ENCODE peak calls at places on chromosomes 16 and 17, in seven cellular contexts. One of them, this sample, is unnamed.

GRCh38 chr17:42522798-42523278 is 13.2 kb upstream of the NAGLU start:
- DNase-seq in prostate gland: no peak
- DNase-seq in HL-60: no peak
- DNase-seq in upper lobe of left lung: no peak
- DNase-seq in GM12891: no peak
- DNase-seq in vagina: no peak
- DNase-seq in stomach: no peak
- DNase-seq in this sample: no peak

GRCh38 chr17:46179375-46179999 is 13.7 kb downstream of the KANSL1 start:
- DNase-seq in prostate gland: no peak
- DNase-seq in HL-60: peak
- DNase-seq in upper lobe of left lung: no peak
- DNase-seq in GM12891: peak
- DNase-seq in vagina: no peak
- DNase-seq in stomach: no peak
- DNase-seq in this sample: no peak

GRCh38 chr17:79981090-79981489 is 54.6 kb downstream of the TBC1D16 start:
- DNase-seq in prostate gland: no peak
- DNase-seq in HL-60: no peak
- DNase-seq in upper lobe of left lung: no peak
- DNase-seq in GM12891: no peak
- DNase-seq in vagina: no peak
- DNase-seq in stomach: no peak
- DNase-seq in this sample: no peak

GRCh38 chr17:48646183-48647102 is 20.3 kb upstream of the HOXB9 start:
- DNase-seq in prostate gland: no peak
- DNase-seq in HL-60: no peak
- DNase-seq in upper lobe of left lung: peak
- DNase-seq in GM12891: no peak
- DNase-seq in vagina: no peak
- DNase-seq in stomach: no peak
- DNase-seq in this sample: peak

GRCh38 chr16:87954361-87954760 is 3.1 kb downstream of the BANP start:
- DNase-seq in prostate gland: no peak
- DNase-seq in HL-60: no peak
- DNase-seq in upper lobe of left lung: no peak
- DNase-seq in GM12891: no peak
- DNase-seq in vagina: no peak
- DNase-seq in stomach: peak
- DNase-seq in this sample: no peak

GRCh38 chr16:86070971-86071370 is 172.0 kb downstream of the IRF8 start:
- DNase-seq in prostate gland: no peak
- DNase-seq in HL-60: no peak
- DNase-seq in upper lobe of left lung: no peak
- DNase-seq in GM12891: no peak
- DNase-seq in vagina: no peak
- DNase-seq in stomach: no peak
- DNase-seq in this sample: no peak

GRCh38 chr16:89615596-89616090 is 2.2 kb downstream of the DPEP1 start:
- DNase-seq in prostate gland: no peak
- DNase-seq in HL-60: no peak
- DNase-seq in upper lobe of left lung: no peak
- DNase-seq in GM12891: peak
- DNase-seq in vagina: no peak
- DNase-seq in stomach: peak
- DNase-seq in this sample: no peak

GRCh38 chr16:14003119-14003570 is 68.0 kb upstream of the MRTFB start:
- DNase-seq in prostate gland: peak
- DNase-seq in HL-60: peak
- DNase-seq in upper lobe of left lung: no peak
- DNase-seq in GM12891: no peak
- DNase-seq in vagina: no peak
- DNase-seq in stomach: no peak
- DNase-seq in this sample: no peak

GRCh38 chr17:14113137-14113536 is 43.8 kb downstream of the COX10 start:
- DNase-seq in prostate gland: no peak
- DNase-seq in HL-60: no peak
- DNase-seq in upper lobe of left lung: no peak
- DNase-seq in GM12891: no peak
- DNase-seq in vagina: no peak
- DNase-seq in stomach: no peak
- DNase-seq in this sample: no peak

GRCh38 chr16:8887952-8888560 is 5.9 kb downstream of the LITAFD start:
- DNase-seq in prostate gland: peak
- DNase-seq in HL-60: no peak
- DNase-seq in upper lobe of left lung: no peak
- DNase-seq in GM12891: no peak
- DNase-seq in vagina: no peak
- DNase-seq in stomach: peak
- DNase-seq in this sample: no peak

GRCh38 chr17:39653662-39654331 is 11.4 kb upstream of the TCAP start:
- DNase-seq in prostate gland: peak
- DNase-seq in HL-60: peak
- DNase-seq in upper lobe of left lung: no peak
- DNase-seq in GM12891: peak
- DNase-seq in vagina: no peak
- DNase-seq in stomach: peak
- DNase-seq in this sample: peak

GRCh38 chr17:45363498-45363897 is 46.7 kb upstream of the MAP3K14 start:
- DNase-seq in prostate gland: no peak
- DNase-seq in HL-60: no peak
- DNase-seq in upper lobe of left lung: no peak
- DNase-seq in GM12891: no peak
- DNase-seq in vagina: peak
- DNase-seq in stomach: no peak
- DNase-seq in this sample: no peak

GRCh38 chr17:4806770-4807533 is at the start of gene PLD2:
- DNase-seq in prostate gland: peak
- DNase-seq in HL-60: peak
- DNase-seq in upper lobe of left lung: peak
- DNase-seq in GM12891: peak
- DNase-seq in vagina: no peak
- DNase-seq in stomach: peak
- DNase-seq in this sample: peak
- TF ChIP-seq POLR2AphosphoS5 in prostate gland: no peak
- TF ChIP-seq POLR2AphosphoS5 in HL-60: no peak
- TF ChIP-seq POLR2AphosphoS5 in upper lobe of left lung: peak
- TF ChIP-seq POLR2AphosphoS5 in GM12891: no peak
- TF ChIP-seq POLR2AphosphoS5 in vagina: peak
- TF ChIP-seq POLR2AphosphoS5 in stomach: no peak
- TF ChIP-seq POLR2AphosphoS5 in this sample: no peak

GRCh38 chr17:7218166-7218565 is 1.5 kb downstream of the DLG4 start:
- DNase-seq in prostate gland: no peak
- DNase-seq in HL-60: no peak
- DNase-seq in upper lobe of left lung: no peak
- DNase-seq in GM12891: no peak
- DNase-seq in vagina: no peak
- DNase-seq in stomach: no peak
- DNase-seq in this sample: no peak

GRCh38 chr17:7219812-7220592 is at the start of the genes ACADVL and DLG4:
- DNase-seq in prostate gland: peak
- DNase-seq in HL-60: no peak
- DNase-seq in upper lobe of left lung: peak
- DNase-seq in GM12891: peak
- DNase-seq in vagina: no peak
- DNase-seq in stomach: peak
- DNase-seq in this sample: peak

GRCh38 chr17:7218774-7219173 is 862 bp downstream of the DLG4 start:
- DNase-seq in prostate gland: no peak
- DNase-seq in HL-60: no peak
- DNase-seq in upper lobe of left lung: no peak
- DNase-seq in GM12891: no peak
- DNase-seq in vagina: no peak
- DNase-seq in stomach: no peak
- DNase-seq in this sample: no peak

GRCh38 chr17:7220593-7221280 is 999 bp downstream of the ACADVL start:
- DNase-seq in prostate gland: peak
- DNase-seq in HL-60: no peak
- DNase-seq in upper lobe of left lung: no peak
- DNase-seq in GM12891: peak
- DNase-seq in vagina: no peak
- DNase-seq in stomach: peak
- DNase-seq in this sample: peak

DNA sequence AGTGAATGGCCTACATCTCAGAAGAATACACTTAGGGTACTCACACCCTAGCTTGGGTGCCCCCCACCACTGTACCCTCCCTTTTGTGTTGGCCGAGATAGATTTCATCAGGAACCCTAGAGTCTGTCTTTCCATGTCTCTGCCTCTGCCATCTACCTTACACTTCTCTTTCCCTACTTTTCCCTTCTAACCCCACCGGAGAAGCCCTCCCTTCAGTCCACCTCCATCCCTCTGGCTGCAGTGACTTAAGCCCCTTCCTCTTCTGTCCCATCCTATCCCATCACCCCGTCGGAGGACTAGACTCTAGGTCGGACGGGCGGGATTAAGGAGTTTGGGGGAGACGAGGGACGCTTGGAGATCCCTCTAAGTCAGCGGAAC is 213 bp downstream of the DLG4 start:
- DNase-seq in prostate gland: no peak
- DNase-seq in HL-60: no peak
- DNase-seq in upper lobe of left lung: no peak
- DNase-seq in GM12891: no peak
- DNase-seq in vagina: no peak
- DNase-seq in stomach: no peak
- DNase-seq in this sample: no peak
- TF ChIP-seq POLR2AphosphoS5 in prostate gland: no peak
- TF ChIP-seq POLR2AphosphoS5 in HL-60: no peak
- TF ChIP-seq POLR2AphosphoS5 in upper lobe of left lung: no peak
- TF ChIP-seq POLR2AphosphoS5 in GM12891: no peak
- TF ChIP-seq POLR2AphosphoS5 in vagina: no peak
- TF ChIP-seq POLR2AphosphoS5 in stomach: no peak
- TF ChIP-seq POLR2AphosphoS5 in this sample: no peak

GRCh38 chr16:57098188-57098841 is 5.9 kb downstream of the CPNE2 start:
- DNase-seq in prostate gland: no peak
- DNase-seq in HL-60: no peak
- DNase-seq in upper lobe of left lung: no peak
- DNase-seq in GM12891: no peak
- DNase-seq in vagina: no peak
- DNase-seq in stomach: no peak
- DNase-seq in this sample: no peak
- TF ChIP-seq POLR2AphosphoS5 in prostate gland: no peak
- TF ChIP-seq POLR2AphosphoS5 in HL-60: no peak
- TF ChIP-seq POLR2AphosphoS5 in upper lobe of left lung: no peak
- TF ChIP-seq POLR2AphosphoS5 in GM12891: no peak
- TF ChIP-seq POLR2AphosphoS5 in vagina: no peak
- TF ChIP-seq POLR2AphosphoS5 in stomach: no peak
- TF ChIP-seq POLR2AphosphoS5 in this sample: no peak

GRCh38 chr17:29677139-29677834 is 54.6 kb upstream of the CORO6 start:
- DNase-seq in prostate gland: no peak
- DNase-seq in HL-60: no peak
- DNase-seq in upper lobe of left lung: no peak
- DNase-seq in GM12891: no peak
- DNase-seq in vagina: no peak
- DNase-seq in stomach: no peak
- DNase-seq in this sample: no peak
- TF ChIP-seq POLR2AphosphoS5 in prostate gland: no peak
- TF ChIP-seq POLR2AphosphoS5 in HL-60: no peak
- TF ChIP-seq POLR2AphosphoS5 in upper lobe of left lung: no peak
- TF ChIP-seq POLR2AphosphoS5 in GM12891: no peak
- TF ChIP-seq POLR2AphosphoS5 in vagina: no peak
- TF ChIP-seq POLR2AphosphoS5 in stomach: no peak
- TF ChIP-seq POLR2AphosphoS5 in this sample: no peak

GRCh38 chr16:84821728-84822676 is 2.2 kb downstream of the CRISPLD2 start:
- DNase-seq in prostate gland: no peak
- DNase-seq in HL-60: no peak
- DNase-seq in upper lobe of left lung: no peak
- DNase-seq in GM12891: no peak
- DNase-seq in vagina: no peak
- DNase-seq in stomach: no peak
- DNase-seq in this sample: no peak

GRCh38 chr16:84823484-84823883 is 3.7 kb downstream of the CRISPLD2 start:
- DNase-seq in prostate gland: no peak
- DNase-seq in HL-60: no peak
- DNase-seq in upper lobe of left lung: no peak
- DNase-seq in GM12891: no peak
- DNase-seq in vagina: no peak
- DNase-seq in stomach: no peak
- DNase-seq in this sample: no peak

GRCh38 chr16:84823926-84824325 is 4.1 kb downstream of the CRISPLD2 start:
- DNase-seq in prostate gland: no peak
- DNase-seq in HL-60: no peak
- DNase-seq in upper lobe of left lung: no peak
- DNase-seq in GM12891: no peak
- DNase-seq in vagina: no peak
- DNase-seq in stomach: no peak
- DNase-seq in this sample: no peak

GRCh38 chr16:84821179-84821578 is 1.4 kb downstream of the CRISPLD2 start:
- DNase-seq in prostate gland: no peak
- DNase-seq in HL-60: no peak
- DNase-seq in upper lobe of left lung: no peak
- DNase-seq in GM12891: no peak
- DNase-seq in vagina: no peak
- DNase-seq in stomach: no peak
- DNase-seq in this sample: no peak

GRCh38 chr16:84822990-84823389 is 3.2 kb downstream of the CRISPLD2 start:
- DNase-seq in prostate gland: no peak
- DNase-seq in HL-60: no peak
- DNase-seq in upper lobe of left lung: no peak
- DNase-seq in GM12891: no peak
- DNase-seq in vagina: no peak
- DNase-seq in stomach: no peak
- DNase-seq in this sample: no peak
- TF ChIP-seq POLR2AphosphoS5 in prostate gland: no peak
- TF ChIP-seq POLR2AphosphoS5 in HL-60: no peak
- TF ChIP-seq POLR2AphosphoS5 in upper lobe of left lung: no peak
- TF ChIP-seq POLR2AphosphoS5 in GM12891: no peak
- TF ChIP-seq POLR2AphosphoS5 in vagina: no peak
- TF ChIP-seq POLR2AphosphoS5 in stomach: peak
- TF ChIP-seq POLR2AphosphoS5 in this sample: no peak

GRCh38 chr16:3051009-3051408 is 4.6 kb downstream of the MMP25 start:
- DNase-seq in prostate gland: no peak
- DNase-seq in HL-60: no peak
- DNase-seq in upper lobe of left lung: no peak
- DNase-seq in GM12891: no peak
- DNase-seq in vagina: no peak
- DNase-seq in stomach: no peak
- DNase-seq in this sample: no peak

GRCh38 chr16:3050487-3050886 is 4.1 kb downstream of the MMP25 start:
- DNase-seq in prostate gland: no peak
- DNase-seq in HL-60: no peak
- DNase-seq in upper lobe of left lung: no peak
- DNase-seq in GM12891: no peak
- DNase-seq in vagina: no peak
- DNase-seq in stomach: no peak
- DNase-seq in this sample: no peak

GRCh38 chr16:3049921-3050481 is 3.6 kb downstream of the MMP25 start:
- DNase-seq in prostate gland: no peak
- DNase-seq in HL-60: no peak
- DNase-seq in upper lobe of left lung: no peak
- DNase-seq in GM12891: no peak
- DNase-seq in vagina: no peak
- DNase-seq in stomach: no peak
- DNase-seq in this sample: no peak

GRCh38 chr16:3054965-3055733 is 8.8 kb downstream of the MMP25 start:
- DNase-seq in prostate gland: no peak
- DNase-seq in HL-60: peak
- DNase-seq in upper lobe of left lung: no peak
- DNase-seq in GM12891: no peak
- DNase-seq in vagina: no peak
- DNase-seq in stomach: no peak
- DNase-seq in this sample: no peak

GRCh38 chr16:3051489-3051888 is 5.1 kb downstream of the MMP25 start:
- DNase-seq in prostate gland: no peak
- DNase-seq in HL-60: no peak
- DNase-seq in upper lobe of left lung: no peak
- DNase-seq in GM12891: no peak
- DNase-seq in vagina: no peak
- DNase-seq in stomach: no peak
- DNase-seq in this sample: no peak
- TF ChIP-seq POLR2AphosphoS5 in prostate gland: no peak
- TF ChIP-seq POLR2AphosphoS5 in HL-60: no peak
- TF ChIP-seq POLR2AphosphoS5 in upper lobe of left lung: peak
- TF ChIP-seq POLR2AphosphoS5 in GM12891: no peak
- TF ChIP-seq POLR2AphosphoS5 in vagina: no peak
- TF ChIP-seq POLR2AphosphoS5 in stomach: no peak
- TF ChIP-seq POLR2AphosphoS5 in this sample: no peak